ENCODE peak calls at places on chromosome 1, in five cellular contexts. P is HL-60, X is left cardiac atrium, Z is H4, G is astrocyte of the cerebellum. Q is an unnamed sample.
A peak's percentile ranks its signal among the peaks of the same experiment; 100 is the strongest.

GRCh38 chr1:172761581-172762025 is 102.7 kb downstream of the FASLG start:
- DNase-seq in G (peak; percentile 54), P (no peak), X (no peak), Z (no peak), Q (no peak)

GRCh38 chr1:56901720-56902119 is 47.1 kb downstream of the C8A start:
- DNase-seq in G (no peak), P (no peak), Z (no peak), X (no peak), Q (no peak)

GRCh38 chr1:6148497-6149241 is 31.5 kb downstream of the CHD5 start:
- DNase-seq in Z (no peak), X (peak; percentile 51), P (peak; percentile 25), G (no peak), Q (no peak)

GRCh38 chr1:26079960-26080814 is 12.8 kb upstream of the TRIM63 start:
- DNase-seq in Z (no peak), G (no peak), P (no peak), X (no peak), Q (no peak)

GRCh38 chr1:11967028-11967547 is 13.2 kb upstream of the MFN2 start:
- DNase-seq in P (peak; percentile 76), G (peak; percentile 15), X (no peak), Z (no peak), Q (no peak)

GRCh38 chr1:88847618-88848017 is 43.7 kb downstream of the GTF2B start:
- DNase-seq in P (no peak), X (no peak), Z (peak; percentile 3), G (no peak), Q (no peak)

GRCh38 chr1:239884776-239885175 is 206.9 kb upstream of the FMN2 start:
- DNase-seq in Z (no peak), G (no peak), X (no peak), P (no peak), Q (no peak)

GRCh38 chr1:29282135-29282923 is 46.0 kb downstream of the PTPRU start:
- DNase-seq in P (no peak), G (no peak), Z (no peak), X (no peak), Q (no peak)

GRCh38 chr1:8473121-8473891 is 155.4 kb downstream of the SLC45A1 start:
- DNase-seq in G (no peak), Z (no peak), P (no peak), X (no peak), Q (no peak)

GRCh38 chr1:214566158-214567104 is 15.0 kb upstream of the PTPN14 start:
- DNase-seq in X (peak; percentile 28), G (no peak), Z (no peak), P (no peak), Q (no peak)

GRCh38 chr1:162627662-162628296 is 4.5 kb upstream of the DDR2 start:
- DNase-seq in P (peak; percentile 18), X (no peak), G (no peak), Z (peak; percentile 29), Q (no peak)

GRCh38 chr1:221994274-221994698 is 252.4 kb upstream of the DUSP10 start:
- DNase-seq in X (no peak), Z (no peak), G (no peak), P (no peak), Q (no peak)

GRCh38 chr1:19432943-19433609 is 52.3 kb downstream of the CAPZB start:
- DNase-seq in G (no peak), X (no peak), P (no peak), Z (no peak), Q (no peak)

GRCh38 chr1:179298952-179299351 is 5.4 kb downstream of the SOAT1 start:
- DNase-seq in X (no peak), Z (no peak), P (no peak), G (no peak), Q (no peak)

GRCh38 chr1:14954210-14954609 is 199.3 kb upstream of the TMEM51 start:
- DNase-seq in Z (no peak), P (no peak), G (no peak), X (no peak), Q (no peak)

GRCh38 chr1:163974120-163974519 is 584.9 kb upstream of the PBX1 start:
- DNase-seq in P (no peak), G (no peak), X (no peak), Z (no peak), Q (no peak)

GRCh38 chr1:155127672-155128468 is at the start of gene EFNA1:
- DNase-seq in Z (no peak), P (no peak), G (no peak), X (peak; percentile 82), Q (no peak)

GRCh38 chr1:114468047-114468446 is 43.0 kb downstream of the TRIM33 start:
- DNase-seq in X (no peak), G (no peak), Z (no peak), P (peak; percentile 4), Q (no peak)

GRCh38 chr1:4755301-4756183 is 101.1 kb downstream of the AJAP1 start:
- DNase-seq in X (no peak), G (no peak), Z (no peak), P (no peak), Q (no peak)

GRCh38 chr1:246923900-246924299 is 7.8 kb downstream of the AHCTF1 start:
- DNase-seq in P (no peak), Z (no peak), X (no peak), G (no peak), Q (no peak)

GRCh38 chr1:229556551-229556950 is 2.0 kb downstream of the ABCB10 start:
- DNase-seq in P (peak; percentile 39), Z (no peak), X (no peak), G (no peak), Q (no peak)

GRCh38 chr1:223885614-223886013 is 39.9 kb upstream of the TP53BP2 start:
- DNase-seq in Z (no peak), X (no peak), G (no peak), P (no peak), Q (no peak)